ENCODE peak calls at places on chromosomes 2 and 18, in five cellular contexts. T is fibroblast of lung, I is mesenchymal stem cell, F is IMR-90, O is GM23248. J is an unnamed sample.

GRCh38 chr2:1935476-1935875 is 191.2 kb upstream of the PXDN start:
- DNase-seq in T (no peak), I (no peak), O (no peak), F (no peak), J (no peak)

GRCh38 chr18:79798346-79798998 is 734 bp downstream of the KCNG2 start:
- DNase-seq in I (peak; percentile 20), T (no peak), O (no peak), F (no peak), J (peak; percentile 38)

GRCh38 chr2:215951558-215951957 is 61.8 kb downstream of the MREG start:
- DNase-seq in O (no peak), I (no peak), T (no peak), F (no peak), J (no peak)

GRCh38 chr18:42038936-42039335 is 83.9 kb downstream of the PIK3C3 start:
- DNase-seq in I (peak; percentile 85), F (peak; percentile 96), O (peak; percentile 87), T (peak; percentile 59), J (peak; percentile 83)

GRCh38 chr2:228474466-228474865 is 293.0 kb upstream of the SPHKAP start:
- DNase-seq in I (no peak), O (peak; percentile 60), T (no peak), F (no peak), J (no peak)

GRCh38 chr2:112694182-112694581 is 26.6 kb upstream of the NT5DC4 start:
- DNase-seq in O (no peak), T (no peak), F (no peak), I (no peak), J (no peak)

GRCh38 chr2:208872591-208872990 is 466.0 kb downstream of the PTH2R start:
- DNase-seq in I (no peak), F (no peak), O (no peak), T (no peak), J (no peak)

GRCh38 chr2:29245742-29246387 is 130.7 kb downstream of the CLIP4 start:
- DNase-seq in T (no peak), F (no peak), I (no peak), O (peak; percentile 6), J (peak; percentile 72)

GRCh38 chr2:153557211-153557610 is 78.6 kb upstream of the RPRM start:
- DNase-seq in F (no peak), T (no peak), O (no peak), I (no peak), J (no peak)

GRCh38 chr2:218022851-218023530 is 20.2 kb upstream of the TNS1 start:
- DNase-seq in T (no peak), F (no peak), I (no peak), O (no peak), J (no peak)

GRCh38 chr18:65567372-65567771 is 183.4 kb upstream of the CDH7 start:
- DNase-seq in T (no peak), O (no peak), I (peak; percentile 14), F (no peak), J (no peak)

GRCh38 chr2:58866040-58866439 is 624.9 kb upstream of the FANCL start:
- DNase-seq in F (no peak), I (no peak), T (no peak), O (peak; percentile 16), J (no peak)

GRCh38 chr18:77132369-77133050 is at the start of gene MBP:
- DNase-seq in F (no peak), I (no peak), O (peak; percentile 45), T (no peak), J (peak; percentile 80)

GRCh38 chr2:201452856-201453643 is 1.5 kb downstream of the STRADB start:
- DNase-seq in F (no peak), I (no peak), T (no peak), O (no peak), J (peak; percentile 45)

GRCh38 chr2:201460532-201460931 is 9.0 kb downstream of the STRADB start:
- DNase-seq in T (no peak), I (no peak), F (no peak), O (no peak), J (no peak)

DNA sequence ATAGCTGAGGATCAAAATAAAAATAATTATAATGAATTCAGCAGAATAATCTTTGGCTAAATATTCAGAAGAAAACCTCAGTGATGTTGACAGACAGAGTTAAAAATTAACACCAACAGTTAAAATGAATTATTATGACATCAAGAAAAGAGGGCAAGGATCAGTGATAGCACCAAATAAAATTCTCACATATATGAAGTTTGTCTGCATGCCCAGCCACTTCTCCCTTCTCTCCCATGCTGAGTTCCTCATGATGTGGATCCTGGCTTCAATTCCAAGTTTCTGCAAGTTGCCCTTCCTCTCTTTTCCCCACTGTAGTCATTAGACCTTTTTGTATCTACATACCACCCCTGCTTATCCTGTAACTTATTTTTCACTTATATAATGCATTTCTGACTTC is 6.8 kb downstream of the STRADB start:
- DNase-seq in F (no peak), O (no peak), I (no peak), T (no peak), J (no peak)
- H2AFZ ChIP-seq in F (no peak overlapping the region), O (no peak overlapping the region), I (no peak overlapping the region), T (no peak overlapping the region), J (no peak overlapping the region)

DNA sequence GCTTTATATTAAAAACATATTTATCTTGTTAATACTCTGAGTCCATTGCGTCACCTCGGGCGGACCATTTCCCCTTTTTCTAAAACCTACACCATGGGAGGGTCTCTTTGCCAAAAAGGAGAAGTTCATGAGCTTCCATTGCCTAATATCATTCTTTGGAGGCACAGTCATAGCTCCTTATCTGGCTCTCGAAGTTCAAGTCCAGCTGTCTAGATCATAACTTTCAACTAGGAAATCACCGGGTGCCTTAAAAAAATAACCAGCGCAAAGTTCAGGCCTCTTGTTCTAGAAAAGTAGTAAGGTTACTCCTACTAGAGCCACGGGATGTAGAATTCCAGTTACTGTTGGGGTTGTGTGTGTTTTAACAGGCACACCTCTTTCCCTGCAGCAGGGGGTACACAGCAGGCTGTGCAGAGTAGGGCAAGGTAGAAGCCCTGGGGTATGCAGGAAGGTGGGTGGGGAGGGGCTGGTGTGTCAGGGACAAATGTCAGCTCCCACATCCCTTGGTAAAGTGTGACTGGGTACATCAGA is 50.6 kb downstream of the LRRFIP1 start:
- DNase-seq in I (peak; percentile 86), F (peak; percentile 95), O (peak; percentile 87), T (peak; percentile 99), J (peak; percentile 91)
- H2AFZ ChIP-seq in I (no peak overlapping the region), F (peak overlapping the region; percentile 82), O (no peak overlapping the region), T (no peak overlapping the region), J (no peak overlapping the region)

GRCh38 chr2:110854355-110855081 is 122.1 kb downstream of the ACOXL start:
- DNase-seq in O (peak; percentile 6), F (no peak), T (no peak), I (peak; percentile 16), J (no peak)
- H2AFZ ChIP-seq in O (no peak overlapping the region), F (no peak overlapping the region), T (no peak overlapping the region), I (no peak overlapping the region), J (no peak overlapping the region)

DNA sequence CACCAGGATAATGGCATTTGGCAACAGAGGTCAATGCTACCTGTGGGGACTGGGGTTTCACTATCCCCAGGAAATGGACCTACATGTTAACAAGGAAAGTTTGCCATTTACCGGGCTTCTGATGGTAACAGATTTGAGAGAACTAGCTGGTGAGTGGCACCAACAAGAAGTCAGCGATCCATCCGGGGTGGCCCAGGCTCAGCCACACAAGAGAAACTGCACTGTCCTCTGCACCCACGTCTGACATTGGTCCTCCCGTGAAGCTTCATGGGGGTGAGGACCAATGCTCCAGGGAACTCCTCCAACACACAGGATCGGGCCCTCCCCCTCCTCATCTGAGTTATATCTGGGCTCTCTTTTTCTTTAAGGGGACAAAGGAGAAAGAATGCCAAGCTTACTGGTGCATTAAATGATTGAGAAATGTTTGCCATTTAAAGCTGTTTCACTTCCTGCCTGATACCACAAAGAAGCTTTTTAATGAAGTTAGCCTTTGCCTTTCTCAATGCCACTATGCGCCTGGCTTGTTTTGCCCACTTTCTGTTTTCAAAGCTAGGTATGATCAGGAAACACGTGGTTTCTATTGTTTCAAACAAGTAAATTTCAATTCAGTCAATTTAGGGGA is 204.2 kb upstream of the ID2 start:
- DNase-seq in T (no peak), O (no peak), I (no peak), F (no peak), J (no peak)
- H2AFZ ChIP-seq in T (no peak overlapping the region), O (no peak overlapping the region), I (no peak overlapping the region), F (no peak overlapping the region), J (no peak overlapping the region)

J was measured in osteoblast.